ENCODE peak calls at places on chromosomes 4 and X, in nine cellular contexts. N is naive thymus-derived CD8-positive, alpha-beta T cell; V is BE2C; E is GM23248; W is neural progenitor cell; J is AG09319; U is LHCN-M2; M is amygdala; C is hippocampal formation. S is an unnamed sample.

GRCh38 chr4:52106142-52106541 is 55.0 kb downstream of the SPATA18 start:
- DNase-seq in N (no peak), V (no peak), E (no peak), W (no peak), J (no peak), U (no peak), M (no peak), C (no peak), S (no peak)

GRCh38 chr4:568351-568652 is 7.8 kb downstream of the TMEM271 start:
- DNase-seq in N (no peak), V (no peak), E (no peak), W (no peak), J (no peak), U (no peak), M (no peak), C (no peak), S (no peak)

GRCh38 chr4:8316911-8317351 is 47.4 kb downstream of the HTRA3 start:
- DNase-seq in N (peak), V (no peak), E (no peak), W (no peak), J (no peak), U (no peak), M (no peak), C (no peak), S (no peak)

GRCh38 chr4:169485084-169485483 is 127.3 kb downstream of the NEK1 start:
- DNase-seq in N (no peak), V (no peak), E (peak), W (no peak), J (no peak), U (no peak), M (no peak), C (no peak), S (no peak)

GRCh38 chr4:88672987-88673386 is 24.6 kb downstream of the NAP1L5 start:
- DNase-seq in N (no peak), V (peak), E (peak), W (peak), J (no peak), U (peak), M (no peak), C (no peak), S (no peak)

GRCh38 chr4:54658321-54659093 is 750 bp downstream of the KIT start:
- DNase-seq in N (no peak), V (peak), E (peak), W (peak), J (no peak), U (peak), M (peak), C (peak), S (no peak)

GRCh38 chrX:41382699-41383645 is 49.0 kb downstream of the DDX3X start:
- DNase-seq in N (no peak), V (no peak), E (peak), W (no peak), J (no peak), U (peak), M (no peak), C (no peak), S (no peak)

GRCh38 chrX:149365061-149365460 is 140.0 kb downstream of the IDS start:
- DNase-seq in N (no peak), V (no peak), E (peak), W (no peak), J (no peak), U (peak), M (no peak), C (no peak), S (no peak)

GRCh38 chr4:24105183-24106039 is 215.6 kb upstream of the PPARGC1A start:
- DNase-seq in N (no peak), V (no peak), E (peak), W (no peak), J (peak), U (peak), M (no peak), C (no peak), S (peak)

GRCh38 chr4:57437649-57438048 is 327.5 kb upstream of the IGFBP7 start:
- DNase-seq in N (no peak), V (no peak), E (no peak), W (no peak), J (no peak), U (no peak), M (no peak), C (no peak), S (no peak)

GRCh38 chr4:39970559-39971270 is 7.0 kb downstream of the PDS5A start:
- DNase-seq in N (no peak), V (no peak), E (no peak), W (peak), J (no peak), U (peak), M (no peak), C (no peak), S (no peak)

GRCh38 chr4:185915271-185915670 is 103.3 kb upstream of the SORBS2 start:
- DNase-seq in N (no peak), V (no peak), E (no peak), W (no peak), J (no peak), U (no peak), M (no peak), C (no peak), S (no peak)

GRCh38 chr4:54840992-54841768 is 183.4 kb downstream of the KIT start:
- DNase-seq in N (no peak), V (no peak), E (peak), W (peak), J (no peak), U (peak), M (peak), C (peak), S (peak)

GRCh38 chr4:114180481-114180880 is 201.0 kb upstream of the ARSJ start:
- DNase-seq in N (peak), V (peak), E (peak), W (peak), J (peak), U (peak), M (peak), C (peak), S (no peak)

GRCh38 chrX:38694394-38694793 is 106.9 kb upstream of the MID1IP1 start:
- DNase-seq in N (no peak), V (no peak), E (peak), W (no peak), J (no peak), U (peak), M (no peak), C (no peak), S (no peak)

GRCh38 chrX:134676440-134676839 is 18.2 kb upstream of the PLAC1 start:
- DNase-seq in N (no peak), V (no peak), E (peak), W (no peak), J (no peak), U (peak), M (no peak), C (no peak), S (peak)

GRCh38 chrX:135086197-135086854 is 34.0 kb downstream of the ETDB start:
- DNase-seq in N (peak), V (no peak), E (peak), W (peak), J (peak), U (peak), M (no peak), C (no peak), S (peak)

GRCh38 chr4:3402409-3403103 is 39.2 kb upstream of the HGFAC start:
- DNase-seq in N (no peak), V (no peak), E (peak), W (no peak), J (peak), U (peak), M (no peak), C (no peak), S (no peak)

GRCh38 chr4:20299515-20299914 is 47.8 kb downstream of the SLIT2 start:
- DNase-seq in N (no peak), V (peak), E (peak), W (peak), J (no peak), U (peak), M (no peak), C (no peak), S (no peak)

GRCh38 chrX:24426921-24427746 is 38.0 kb upstream of the PDK3 start:
- DNase-seq in N (no peak), V (no peak), E (no peak), W (no peak), J (no peak), U (no peak), M (no peak), C (no peak), S (no peak)